ENCODE peak calls at places on chromosomes 12 and 14, in five cellular contexts. One of them, this sample, is unnamed.
A peak's percentile ranks its signal among the peaks of the same experiment; 100 is the strongest.

GRCh38 chr12:67355428-67356385 is 86.5 kb downstream of the CAND1 start:
- DNase-seq in psoas muscle: no peak
- DNase-seq in RWPE1: peak; percentile 19
- DNase-seq in GM12865: peak; percentile 68
- DNase-seq in GM10248: peak; percentile 28
- DNase-seq in this sample: peak; percentile 13

GRCh38 chr12:89960011-89960507 is 251.4 kb upstream of the ATP2B1 start:
- DNase-seq in psoas muscle: no peak
- DNase-seq in RWPE1: peak; percentile 18
- DNase-seq in GM12865: peak; percentile 86
- DNase-seq in GM10248: peak; percentile 39
- DNase-seq in this sample: peak; percentile 45

GRCh38 chr14:50773632-50774541 is 57.1 kb downstream of the NIN start:
- DNase-seq in psoas muscle: peak; percentile 29
- DNase-seq in RWPE1: peak; percentile 66
- DNase-seq in GM12865: no peak
- DNase-seq in GM10248: no peak
- DNase-seq in this sample: peak; percentile 49

GRCh38 chr12:144650-145284 is 69.2 kb downstream of the SLC6A12 start:
- DNase-seq in psoas muscle: no peak
- DNase-seq in RWPE1: no peak
- DNase-seq in GM12865: no peak
- DNase-seq in GM10248: no peak
- DNase-seq in this sample: no peak

GRCh38 chr14:36238666-36239363 is 62.3 kb upstream of the PTCSC3 start:
- DNase-seq in psoas muscle: no peak
- DNase-seq in RWPE1: peak; percentile 64
- DNase-seq in GM12865: no peak
- DNase-seq in GM10248: no peak
- DNase-seq in this sample: no peak

GRCh38 chr12:118704517-118704916 is 276.8 kb upstream of the SRRM4 start:
- DNase-seq in psoas muscle: no peak
- DNase-seq in RWPE1: no peak
- DNase-seq in GM12865: no peak
- DNase-seq in GM10248: no peak
- DNase-seq in this sample: no peak

GRCh38 chr14:103138483-103139370 is 15.5 kb downstream of the TNFAIP2 start:
- DNase-seq in psoas muscle: peak; percentile 49
- DNase-seq in RWPE1: no peak
- DNase-seq in GM12865: no peak
- DNase-seq in GM10248: no peak
- DNase-seq in this sample: no peak

GRCh38 chr12:47088021-47088944 is 8.5 kb upstream of the AMIGO2 start:
- DNase-seq in psoas muscle: no peak
- DNase-seq in RWPE1: peak; percentile 85
- DNase-seq in GM12865: no peak
- DNase-seq in GM10248: no peak
- DNase-seq in this sample: no peak

GRCh38 chr14:101082436-101083384 is 179.2 kb upstream of the RTL1 start:
- DNase-seq in psoas muscle: no peak
- DNase-seq in RWPE1: no peak
- DNase-seq in GM12865: no peak
- DNase-seq in GM10248: no peak
- DNase-seq in this sample: no peak

GRCh38 chr14:106518054-106518943 is 991.9 kb downstream of the TMEM121 start:
- DNase-seq in psoas muscle: peak; percentile 34
- DNase-seq in RWPE1: no peak
- DNase-seq in GM12865: peak; percentile 54
- DNase-seq in GM10248: peak; percentile 29
- DNase-seq in this sample: peak; percentile 41

GRCh38 chr12:4540633-4541032 is 1.9 kb downstream of the RAD51AP1 start:
- DNase-seq in psoas muscle: no peak
- DNase-seq in RWPE1: no peak
- DNase-seq in GM12865: no peak
- DNase-seq in GM10248: no peak
- DNase-seq in this sample: no peak

GRCh38 chr14:64337901-64338615 is 43.9 kb upstream of the ESR2 start:
- DNase-seq in psoas muscle: no peak
- DNase-seq in RWPE1: peak; percentile 46
- DNase-seq in GM12865: peak; percentile 60
- DNase-seq in GM10248: peak; percentile 25
- DNase-seq in this sample: peak; percentile 31

GRCh38 chr12:102891756-102892155 is 25.3 kb downstream of the PAH start:
- DNase-seq in psoas muscle: no peak
- DNase-seq in RWPE1: no peak
- DNase-seq in GM12865: no peak
- DNase-seq in GM10248: no peak
- DNase-seq in this sample: no peak

GRCh38 chr12:102900389-102900788 is 16.7 kb downstream of the PAH start:
- DNase-seq in psoas muscle: no peak
- DNase-seq in RWPE1: no peak
- DNase-seq in GM12865: no peak
- DNase-seq in GM10248: no peak
- DNase-seq in this sample: no peak

GRCh38 chr12:102896067-102896466 is 21.0 kb downstream of the PAH start:
- DNase-seq in psoas muscle: no peak
- DNase-seq in RWPE1: no peak
- DNase-seq in GM12865: no peak
- DNase-seq in GM10248: no peak
- DNase-seq in this sample: no peak
- TF ChIP-seq CTCF in psoas muscle: no peak
- TF ChIP-seq CTCF in RWPE1: no peak
- TF ChIP-seq CTCF in GM12865: no peak
- TF ChIP-seq CTCF in GM10248: no peak
- TF ChIP-seq CTCF in this sample: peak; percentile 8

DNA sequence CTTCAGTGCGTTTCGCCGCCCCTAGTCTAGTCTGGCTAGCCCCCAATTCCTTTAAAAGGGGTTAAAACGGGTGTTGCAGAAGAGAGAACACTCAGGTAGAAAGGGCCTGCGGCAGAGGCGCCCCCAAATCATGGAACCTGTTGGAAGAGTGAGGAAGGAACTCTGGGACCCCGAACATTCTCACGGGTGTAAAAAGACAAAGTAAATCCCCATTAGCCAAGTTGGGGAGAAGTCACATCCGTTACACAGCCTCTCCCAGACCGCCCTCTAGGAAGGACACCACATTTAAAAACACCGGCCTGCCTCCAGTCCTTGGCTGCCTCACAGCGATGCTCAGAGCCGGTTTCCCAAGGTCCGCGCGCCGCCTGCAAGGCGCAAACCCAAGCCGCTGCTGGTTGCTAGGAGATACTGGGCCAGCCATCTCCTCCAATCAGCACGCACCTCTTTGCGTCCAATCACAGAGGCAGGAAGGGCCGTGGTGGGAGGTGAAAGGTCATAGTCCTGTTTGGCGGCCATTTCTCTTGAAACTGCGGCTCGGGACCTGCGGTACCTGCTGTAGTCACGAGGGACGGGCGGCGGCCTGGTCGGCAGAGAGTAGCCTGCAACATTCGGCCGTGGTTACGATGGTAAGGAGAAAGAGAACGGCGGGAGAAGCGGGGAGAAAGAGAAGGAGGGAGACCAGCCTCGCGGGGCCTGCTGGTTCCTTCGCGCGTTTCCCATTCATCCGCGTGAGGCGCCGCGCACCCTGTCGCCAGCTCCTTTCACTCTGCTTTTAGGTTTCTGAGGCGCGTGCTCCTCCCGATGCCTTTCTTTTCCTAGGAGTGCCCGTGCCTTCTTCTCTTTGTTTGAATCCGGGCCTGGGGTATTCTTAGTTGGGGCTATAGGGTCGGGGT is at the start of gene SNRPF:
- DNase-seq in psoas muscle: peak; percentile 92
- DNase-seq in RWPE1: peak; percentile 100
- DNase-seq in GM12865: peak; percentile 97
- DNase-seq in GM10248: peak; percentile 100
- DNase-seq in this sample: peak; percentile 99
- TF ChIP-seq CTCF in psoas muscle: no peak
- TF ChIP-seq CTCF in RWPE1: peak; percentile 21
- TF ChIP-seq CTCF in GM12865: no peak
- TF ChIP-seq CTCF in GM10248: peak; percentile 2
- TF ChIP-seq CTCF in this sample: no peak

DNA sequence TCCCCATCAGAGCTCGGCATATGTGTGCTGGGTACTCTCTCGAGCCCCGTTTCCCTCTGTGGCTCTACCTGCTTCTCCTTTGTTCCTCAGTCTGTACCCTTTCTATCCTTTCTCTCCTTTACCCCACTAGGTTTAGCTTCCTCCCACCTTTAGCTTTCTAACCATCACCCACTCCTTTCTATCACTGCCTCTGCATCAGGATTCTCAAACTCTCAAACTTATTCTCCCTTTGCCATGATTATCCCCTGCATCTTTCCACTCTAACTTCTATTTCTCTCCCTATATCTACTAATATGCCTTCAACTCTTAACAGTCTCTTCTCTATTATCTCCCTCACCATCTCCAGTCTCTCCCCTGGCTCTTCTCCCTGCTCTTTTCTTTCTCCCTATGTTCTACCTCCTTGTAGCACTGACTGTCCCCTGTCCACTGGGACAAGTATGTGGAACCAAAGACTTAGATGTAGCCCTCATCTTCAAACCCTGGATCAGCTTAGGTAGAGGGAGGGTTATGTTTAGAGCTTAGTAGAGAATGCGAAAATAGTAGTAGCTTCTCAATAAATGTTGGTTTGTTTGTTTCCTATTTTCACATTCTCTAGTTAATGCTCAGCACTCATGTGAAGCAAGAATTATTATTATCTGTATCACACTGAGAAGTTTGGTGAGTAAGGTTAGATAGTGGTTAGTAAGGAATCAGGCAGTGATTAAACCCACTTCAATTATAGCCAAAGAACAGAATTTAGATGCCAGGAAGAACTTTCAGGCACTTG is 3.4 kb downstream of the GDF11 start:
- DNase-seq in psoas muscle: no peak
- DNase-seq in RWPE1: no peak
- DNase-seq in GM12865: no peak
- DNase-seq in GM10248: no peak
- DNase-seq in this sample: no peak
- TF ChIP-seq CTCF in psoas muscle: no peak
- TF ChIP-seq CTCF in RWPE1: no peak
- TF ChIP-seq CTCF in GM12865: no peak
- TF ChIP-seq CTCF in GM10248: no peak
- TF ChIP-seq CTCF in this sample: no peak

DNA sequence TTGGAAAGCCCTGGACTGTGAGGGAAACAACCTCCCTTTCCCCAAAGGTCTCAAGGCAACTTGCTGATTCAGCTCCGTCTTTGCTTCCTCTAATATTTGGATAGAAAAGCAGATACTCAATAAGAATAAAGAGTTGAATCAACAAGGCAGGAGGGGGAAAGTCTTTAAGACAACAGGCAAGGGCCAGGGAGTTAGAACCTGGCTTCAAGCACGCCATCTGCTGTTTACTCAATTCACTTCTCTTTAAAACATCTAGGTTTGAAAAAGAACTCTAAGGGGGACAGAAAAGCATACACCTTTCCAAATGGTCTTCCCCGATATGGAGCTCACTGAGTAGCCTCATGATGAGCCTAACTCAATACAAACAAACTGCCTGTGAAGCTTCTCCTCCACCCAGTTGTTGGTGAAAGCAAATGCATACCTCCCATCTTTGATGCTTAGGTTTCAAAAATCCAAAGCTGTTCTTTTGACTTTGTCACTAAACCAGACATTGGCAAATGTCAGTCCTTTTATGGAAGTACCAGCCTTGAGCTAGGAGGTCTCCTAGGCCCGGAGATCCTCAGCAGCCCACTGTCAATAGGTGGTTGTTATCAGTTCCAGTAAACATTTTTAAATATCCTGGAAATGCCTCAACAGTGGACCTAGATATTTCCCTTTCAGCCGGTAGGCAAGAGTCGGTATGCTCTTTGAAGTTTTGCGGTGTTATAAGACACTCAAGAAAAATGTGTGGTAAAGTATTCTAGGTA is 76.2 kb downstream of the SAMD4A start:
- DNase-seq in psoas muscle: no peak
- DNase-seq in RWPE1: no peak
- DNase-seq in GM12865: peak; percentile 45
- DNase-seq in GM10248: peak; percentile 24
- DNase-seq in this sample: peak; percentile 32
- TF ChIP-seq CTCF in psoas muscle: no peak
- TF ChIP-seq CTCF in RWPE1: no peak
- TF ChIP-seq CTCF in GM12865: peak; percentile 36
- TF ChIP-seq CTCF in GM10248: peak; percentile 34
- TF ChIP-seq CTCF in this sample: peak; percentile 32

GRCh38 chr14:68788275-68789001 is 4.4 kb downstream of the ZFP36L1 start:
- DNase-seq in psoas muscle: no peak
- DNase-seq in RWPE1: no peak
- DNase-seq in GM12865: no peak
- DNase-seq in GM10248: no peak
- DNase-seq in this sample: no peak

GRCh38 chr14:68789002-68789797 is 3.7 kb downstream of the ZFP36L1 start:
- DNase-seq in psoas muscle: peak; percentile 88
- DNase-seq in RWPE1: no peak
- DNase-seq in GM12865: peak; percentile 85
- DNase-seq in GM10248: peak; percentile 75
- DNase-seq in this sample: peak; percentile 76

GRCh38 chr14:68790656-68791077 is 2.2 kb downstream of the ZFP36L1 start:
- DNase-seq in psoas muscle: no peak
- DNase-seq in RWPE1: no peak
- DNase-seq in GM12865: no peak
- DNase-seq in GM10248: peak; percentile 17
- DNase-seq in this sample: no peak

GRCh38 chr14:68791078-68791983 is 1.5 kb downstream of the ZFP36L1 start:
- DNase-seq in psoas muscle: no peak
- DNase-seq in RWPE1: no peak
- DNase-seq in GM12865: no peak
- DNase-seq in GM10248: no peak
- DNase-seq in this sample: no peak

GRCh38 chr14:68789798-68790655 is 2.8 kb downstream of the ZFP36L1 start:
- DNase-seq in psoas muscle: no peak
- DNase-seq in RWPE1: no peak
- DNase-seq in GM12865: no peak
- DNase-seq in GM10248: no peak
- DNase-seq in this sample: no peak
- TF ChIP-seq CTCF in psoas muscle: no peak
- TF ChIP-seq CTCF in RWPE1: no peak
- TF ChIP-seq CTCF in GM12865: no peak
- TF ChIP-seq CTCF in GM10248: peak; percentile 23
- TF ChIP-seq CTCF in this sample: no peak

GRCh38 chr14:23299558-23299957 is 3.1 kb downstream of the PPP1R3E start:
- DNase-seq in psoas muscle: no peak
- DNase-seq in RWPE1: no peak
- DNase-seq in GM12865: peak; percentile 60
- DNase-seq in GM10248: no peak
- DNase-seq in this sample: no peak
- TF ChIP-seq CTCF in psoas muscle: peak; percentile 16
- TF ChIP-seq CTCF in RWPE1: peak; percentile 28
- TF ChIP-seq CTCF in GM12865: peak; percentile 23
- TF ChIP-seq CTCF in GM10248: peak; percentile 33
- TF ChIP-seq CTCF in this sample: no peak

GRCh38 chr12:104827587-104827986 is 130.5 kb downstream of the SLC41A2 start:
- DNase-seq in psoas muscle: no peak
- DNase-seq in RWPE1: no peak
- DNase-seq in GM12865: no peak
- DNase-seq in GM10248: no peak
- DNase-seq in this sample: no peak
- TF ChIP-seq CTCF in psoas muscle: peak; percentile 13
- TF ChIP-seq CTCF in RWPE1: no peak
- TF ChIP-seq CTCF in GM12865: no peak
- TF ChIP-seq CTCF in GM10248: no peak
- TF ChIP-seq CTCF in this sample: no peak

GRCh38 chr14:73280903-73281302 is 43.6 kb downstream of the PAPLN start:
- DNase-seq in psoas muscle: no peak
- DNase-seq in RWPE1: no peak
- DNase-seq in GM12865: no peak
- DNase-seq in GM10248: no peak
- DNase-seq in this sample: no peak
- TF ChIP-seq CTCF in psoas muscle: no peak
- TF ChIP-seq CTCF in RWPE1: no peak
- TF ChIP-seq CTCF in GM12865: no peak
- TF ChIP-seq CTCF in GM10248: no peak
- TF ChIP-seq CTCF in this sample: no peak